ENCODE peak calls at places on chromosomes 6 and 20, in seven cellular contexts. S is coronary artery; M is effector CD4-positive, alpha-beta T cell; A is germinal center; O is LoVo; W is stimulated activated naive CD8-positive, alpha-beta T cell treated with anti-CD3 and anti-CD28 coated beads, Interleukin-15, Interleukin-2, amounts not matched to agents 100 U/mL and 50 U/mL, for 24 hours; I is RCC 7860. P is an unnamed sample.

GRCh38 chr20:25738198-25738597 is 41.5 kb upstream of the ZNF337 start:
- DNase-seq in O (no peak), A (no peak), M (no peak), W (no peak), S (no peak), I (no peak), P (no peak)

GRCh38 chr6:33329058-33329457 is 11.5 kb upstream of the ZBTB22 start:
- DNase-seq in I (no peak), O (no peak), S (no peak), W (no peak), M (no peak), A (no peak), P (no peak)

GRCh38 chr20:50691585-50692552 is 527 bp upstream of the RIPOR3 start:
- DNase-seq in I (no peak), W (no peak), M (no peak), O (no peak), A (no peak), S (no peak), P (no peak)

GRCh38 chr6:47690209-47690608 is 8.2 kb upstream of the ADGRF4 start:
- DNase-seq in O (no peak), S (no peak), I (no peak), A (no peak), W (no peak), M (no peak), P (no peak)

GRCh38 chr6:123841067-123841896 is 37.6 kb downstream of the NKAIN2 start:
- DNase-seq in W (no peak), A (no peak), I (no peak), O (no peak), M (no peak), S (no peak), P (no peak)

GRCh38 chr20:16020971-16021370 is 552.3 kb downstream of the KIF16B start:
- DNase-seq in O (no peak), A (no peak), S (no peak), M (no peak), W (no peak), I (peak), P (peak)

GRCh38 chr6:142279350-142280180 is 22.2 kb upstream of the ADGRG6 start:
- DNase-seq in A (no peak), O (no peak), I (no peak), W (no peak), S (no peak), M (no peak), P (no peak)

GRCh38 chr20:32505723-32506473 is 79.2 kb downstream of the NOL4L start:
- DNase-seq in S (no peak), M (no peak), W (no peak), A (no peak), I (no peak), O (no peak), P (no peak)

GRCh38 chr6:169542491-169542890 is 159.3 kb downstream of the WDR27 start:
- DNase-seq in W (no peak), O (no peak), M (no peak), I (no peak), S (no peak), A (no peak), P (no peak)

GRCh38 chr20:12966468-12967085 is 42.2 kb upstream of the SPTLC3 start:
- DNase-seq in W (no peak), I (no peak), S (no peak), O (no peak), A (no peak), M (no peak), P (peak)

GRCh38 chr6:140319209-140319608 is 944.8 kb upstream of the CITED2 start:
- DNase-seq in O (peak), S (no peak), M (no peak), A (no peak), W (no peak), I (peak), P (peak)

GRCh38 chr20:43926691-43927090 is 12.0 kb downstream of the TOX2 start:
- DNase-seq in I (no peak), M (no peak), O (no peak), A (no peak), W (no peak), S (no peak), P (no peak)

GRCh38 chr6:36128073-36128472 is 2.2 kb upstream of the MAPK13 start:
- DNase-seq in A (no peak), I (no peak), S (no peak), W (no peak), O (no peak), M (no peak), P (no peak)